ENCODE peak calls at places on chromosomes 2 and 18, in five cellular contexts. B is psoas muscle; F is CD4-positive, alpha-beta T cell; G is activated T-cell treated with anti-CD3 and anti-CD28 coated beads for 24 hours; K is HuH-7. E is an unnamed sample.

GRCh38 chr18:34632323-34632722 is 77.8 kb upstream of the DTNA start:
- DNase-seq in K (no peak), F (no peak), B (no peak), G (no peak), E (no peak)

GRCh38 chr2:239177325-239177724 is 223.5 kb downstream of the HDAC4 start:
- DNase-seq in K (no peak), G (no peak), B (peak; percentile 44), F (no peak), E (no peak)

GRCh38 chr2:60586081-60586480 is 32.6 kb upstream of the BCL11A start:
- DNase-seq in B (no peak), K (no peak), F (no peak), G (no peak), E (no peak)

GRCh38 chr2:33118648-33119047 is 171.9 kb downstream of the LTBP1 start:
- DNase-seq in K (no peak), G (no peak), B (no peak), F (no peak), E (no peak)

GRCh38 chr2:218221015-218221414 is 4.0 kb downstream of the ARPC2 start:
- DNase-seq in K (no peak), B (no peak), G (no peak), F (no peak), E (no peak)

GRCh38 chr2:183081908-183082307 is 3.4 kb downstream of the DUSP19 start:
- DNase-seq in F (no peak), G (no peak), K (no peak), B (no peak), E (no peak)

GRCh38 chr18:63132819-63133200 is 186.8 kb downstream of the BCL2 start:
- DNase-seq in B (peak; percentile 57), F (no peak), G (no peak), K (no peak), E (no peak)

GRCh38 chr18:9115984-9116383 is 13.5 kb downstream of the NDUFV2 start:
- DNase-seq in F (no peak), G (no peak), K (no peak), B (no peak), E (no peak)

GRCh38 chr2:20917287-20917660 is 94.4 kb upstream of the LDAH start:
- DNase-seq in F (no peak), G (no peak), B (no peak), K (no peak), E (no peak)

GRCh38 chr2:75573145-75573878 is 12.6 kb upstream of the EVA1A start:
- DNase-seq in B (no peak), F (no peak), K (no peak), G (no peak), E (no peak)

GRCh38 chr2:174595904-174596397 is 1.7 kb downstream of the WIPF1 start:
- DNase-seq in K (no peak), F (no peak), G (no peak), B (no peak), E (no peak)

GRCh38 chr18:27004056-27004829 is 138.7 kb upstream of the AQP4 start:
- DNase-seq in B (no peak), F (no peak), K (no peak), G (no peak), E (no peak)

GRCh38 chr18:62485684-62486083 is 37.1 kb upstream of the ZCCHC2 start:
- DNase-seq in F (no peak), G (no peak), K (no peak), B (no peak), E (peak; percentile 61)

GRCh38 chr18:54159916-54160315 is 64.6 kb downstream of the MBD2 start:
- DNase-seq in K (no peak), F (no peak), G (no peak), B (no peak), E (no peak)

GRCh38 chr2:219273887-219274391 is 5.2 kb upstream of the DNAJB2 start:
- DNase-seq in K (no peak), B (no peak), F (no peak), G (no peak), E (no peak)

GRCh38 chr2:180004731-180005130 is 2.4 kb downstream of the CWC22 start:
- DNase-seq in K (no peak), B (no peak), F (no peak), G (no peak), E (no peak)

GRCh38 chr18:26207937-26208336 is 18.3 kb upstream of the TAF4B start:
- DNase-seq in F (no peak), G (no peak), B (no peak), K (no peak), E (no peak)

GRCh38 chr2:183269956-183270355 is 145.7 kb downstream of the NUP35 start:
- DNase-seq in B (no peak), G (no peak), F (no peak), K (no peak), E (no peak)

GRCh38 chr18:80243204-80243603 is 4.1 kb downstream of the PARD6G start:
- DNase-seq in F (no peak), B (no peak), K (no peak), G (no peak), E (no peak)

GRCh38 chr2:60861736-60862135 is 19.6 kb upstream of the REL start:
- DNase-seq in K (no peak), G (no peak), F (no peak), B (no peak), E (no peak)

GRCh38 chr2:219446101-219446504 is 11.5 kb downstream of the SPEG start:
- DNase-seq in F (no peak), K (peak; percentile 28), G (no peak), B (peak; percentile 58), E (no peak)

GRCh38 chr18:74898965-74899364 is 301.3 kb downstream of the ZNF407 start:
- DNase-seq in B (no peak), G (no peak), K (no peak), F (no peak), E (no peak)

GRCh38 chr2:178397002-178397605 is 53.9 kb downstream of the PRKRA start:
- DNase-seq in B (no peak), F (no peak), K (peak; percentile 23), G (no peak), E (peak; percentile 64)

GRCh38 chr2:235219048-235219447 is 267.2 kb downstream of the SH3BP4 start:
- DNase-seq in G (no peak), F (no peak), K (no peak), B (no peak), E (no peak)